ENCODE peak calls at places on chromosomes 7 and 10, in four cellular contexts. U is naive thymus-derived CD4-positive, alpha-beta T cell; G is pancreas; H is CD4-positive, alpha-beta T cell. A is an unnamed sample.

GRCh38 chr10:86823565-86823964 is 67.1 kb downstream of the BMPR1A start:
- ATAC-seq in G (no peak), H (no peak), U (no peak), A (no peak)

GRCh38 chr7:25653412-25653811 is 425.1 kb upstream of the NPVF start:
- ATAC-seq in G (no peak), H (no peak), U (no peak), A (no peak)

GRCh38 chr10:98898987-98899386 is 336.7 kb downstream of the HPSE2 start:
- ATAC-seq in G (no peak), U (no peak), H (no peak), A (no peak)

GRCh38 chr10:117360016-117360415 is 15.2 kb downstream of the PDZD8 start:
- ATAC-seq in G (no peak), H (no peak), U (no peak), A (no peak)

GRCh38 chr7:102473271-102473991 is 5.3 kb downstream of the POLR2J start:
- ATAC-seq in U (no peak), G (no peak), H (no peak), A (peak; percentile 12)

GRCh38 chr10:71797533-71798307 is 24.4 kb upstream of the VSIR start:
- ATAC-seq in H (peak; percentile 26), U (peak; percentile 74), G (no peak), A (no peak)

GRCh38 chr10:32941357-32941756 is 16.7 kb downstream of the ITGB1 start:
- ATAC-seq in H (no peak), G (no peak), U (no peak), A (peak; percentile 37)

GRCh38 chr10:102435529-102436233 is 3.3 kb upstream of the CUEDC2 start:
- ATAC-seq in H (peak; percentile 7), G (no peak), U (no peak), A (no peak)

GRCh38 chr10:107548301-107548700 is 383.8 kb upstream of the SORCS1 start:
- ATAC-seq in U (no peak), H (no peak), G (no peak), A (no peak)

GRCh38 chr10:88965016-88965415 is 12.4 kb upstream of the ACTA2 start:
- ATAC-seq in U (no peak), H (no peak), G (no peak), A (no peak)

GRCh38 chr10:114002422-114002821 is 41.2 kb upstream of the ADRB1 start:
- ATAC-seq in H (no peak), G (no peak), U (no peak), A (no peak)

GRCh38 chr10:4767033-4767814 is 58.8 kb upstream of the AKR1E2 start:
- ATAC-seq in G (peak; percentile 69), H (no peak), U (no peak), A (peak; percentile 34)

GRCh38 chr7:87354749-87355148 is 9.3 kb downstream of the CROT start:
- ATAC-seq in H (no peak), G (no peak), U (no peak), A (no peak)

GRCh38 chr7:83053965-83054364 is 108.7 kb downstream of the PCLO start:
- ATAC-seq in G (no peak), U (no peak), H (no peak), A (no peak)

GRCh38 chr10:95559466-95559865 is 1.7 kb downstream of the SORBS1 start:
- ATAC-seq in H (no peak), U (no peak), G (no peak), A (no peak)

GRCh38 chr7:91945476-91945875 is 4.8 kb downstream of the AKAP9 start:
- ATAC-seq in G (peak; percentile 7), U (no peak), H (no peak), A (peak; percentile 20)

GRCh38 chr7:15341811-15342210 is 220.0 kb downstream of the AGMO start:
- ATAC-seq in H (no peak), G (no peak), U (no peak), A (no peak)

GRCh38 chr10:82252081-82252480 is 377.1 kb downstream of the NRG3 start:
- ATAC-seq in G (peak; percentile 84), U (no peak), H (no peak), A (no peak)

GRCh38 chr7:149422914-149423285 is 38.0 kb downstream of the ZNF777 start:
- ATAC-seq in U (no peak), H (peak; percentile 13), G (peak; percentile 46), A (no peak)

GRCh38 chr10:118729641-118730258 is 25.0 kb downstream of the CACUL1 start:
- ATAC-seq in H (peak; percentile 72), U (peak; percentile 85), G (peak; percentile 71), A (peak; percentile 61)

GRCh38 chr10:132493246-132493755 is 44.3 kb upstream of the INPP5A start:
- ATAC-seq in U (no peak), G (no peak), H (no peak), A (no peak)

GRCh38 chr10:97383159-97383558 is 18.0 kb downstream of the RRP12 start:
- ATAC-seq in U (no peak), H (no peak), G (no peak), A (no peak)

GRCh38 chr7:151251926-151252835 is 3.7 kb upstream of the SMARCD3 start:
- ATAC-seq in H (no peak), G (peak; percentile 74), U (no peak), A (peak; percentile 70)

GRCh38 chr10:53898532-53898931 is 902.5 kb downstream of the PCDH15 start:
- ATAC-seq in U (no peak), G (no peak), H (no peak), A (no peak)

GRCh38 chr7:77823787-77824186 is 25.2 kb downstream of the PHTF2 start:
- ATAC-seq in U (no peak), H (no peak), G (peak; percentile 51), A (no peak)

GRCh38 chr10:26432938-26433337 is 5.2 kb upstream of the APBB1IP start:
- ATAC-seq in G (no peak), H (no peak), U (peak; percentile 36), A (no peak)

GRCh38 chr10:118792501-118792900 is 37.7 kb upstream of the CACUL1 start:
- ATAC-seq in U (peak; percentile 87), H (no peak), G (peak; percentile 30), A (peak; percentile 69)

GRCh38 chr7:39741942-39742623 is 118.7 kb downstream of the RALA start:
- ATAC-seq in H (peak; percentile 90), U (peak; percentile 83), G (peak; percentile 55), A (no peak)

GRCh38 chr7:76246804-76247389 is 45.2 kb downstream of the SRRM3 start:
- ATAC-seq in U (no peak), H (no peak), G (no peak), A (no peak)

GRCh38 chr7:33422825-33423645 is 293.7 kb downstream of the BBS9 start:
- ATAC-seq in G (no peak), U (no peak), H (no peak), A (no peak)

GRCh38 chr7:121069346-121070100 is 81.0 kb downstream of the CPED1 start:
- ATAC-seq in G (no peak), U (no peak), H (no peak), A (peak; percentile 95)

GRCh38 chr7:81499262-81500116 is 270.4 kb downstream of the HGF start:
- ATAC-seq in G (peak; percentile 88), U (no peak), H (no peak), A (peak; percentile 79)

GRCh38 chr10:43775379-43775778 is 126.7 kb upstream of the ZNF32 start:
- ATAC-seq in G (no peak), H (no peak), U (no peak), A (no peak)

GRCh38 chr7:48280100-48280499 is 108.8 kb downstream of the ABCA13 start:
- ATAC-seq in H (no peak), U (no peak), G (no peak), A (no peak)

GRCh38 chr7:5626456-5626855 is 155.0 kb downstream of the RNF216 start:
- ATAC-seq in H (no peak), U (no peak), G (no peak), A (no peak)

GRCh38 chr7:57437581-57437980 is 12.4 kb upstream of the ZNF716 start:
- ATAC-seq in G (no peak), H (no peak), U (no peak), A (no peak)
- H3K9me3 ChIP-seq in G (no peaks in the 10 kb centered on the region), H (peaks cover 2% of the 10 kb centered on the region), U (no peaks in the 10 kb centered on the region), A (no peaks in the 10 kb centered on the region)

DNA sequence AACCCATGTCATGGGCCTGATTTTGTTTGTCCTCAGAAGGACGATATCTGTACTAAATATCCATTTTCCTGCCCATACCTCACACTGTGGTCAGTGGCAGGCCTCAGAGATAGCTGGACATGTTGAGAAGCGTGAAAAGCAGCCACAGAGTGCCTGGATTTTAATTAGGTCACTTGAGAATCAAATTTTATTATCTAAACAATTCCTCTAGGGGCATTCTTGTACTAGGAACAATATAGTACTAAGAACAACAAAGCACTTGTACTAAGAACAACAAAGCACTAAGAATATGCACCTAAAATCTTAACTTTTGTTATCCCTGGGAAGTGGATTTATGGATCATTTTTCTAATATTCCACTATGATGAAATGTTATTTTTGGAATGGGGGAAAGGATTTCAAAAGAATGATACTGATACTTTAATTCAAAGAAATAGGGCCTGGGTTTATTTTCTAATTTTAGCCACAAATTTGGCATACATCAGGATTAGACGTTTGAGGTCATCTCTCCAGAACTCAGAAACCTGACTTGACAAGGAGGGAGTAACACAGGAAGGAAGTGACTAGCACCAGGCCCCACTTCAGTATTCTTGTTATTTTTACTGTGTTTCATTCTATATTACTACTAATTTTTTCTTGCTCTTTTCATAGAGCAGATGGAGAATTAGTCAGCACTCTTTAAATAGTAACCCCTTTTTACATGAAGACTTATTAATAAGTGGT is 112.2 kb downstream of the EXOC4 start:
- ATAC-seq in U (no peak), H (no peak), G (peak; percentile 39), A (no peak)
- H3K27ac ChIP-seq in U (no peak overlapping the region), H (no peak overlapping the region), G (no peak overlapping the region), A (no peak overlapping the region)

DNA sequence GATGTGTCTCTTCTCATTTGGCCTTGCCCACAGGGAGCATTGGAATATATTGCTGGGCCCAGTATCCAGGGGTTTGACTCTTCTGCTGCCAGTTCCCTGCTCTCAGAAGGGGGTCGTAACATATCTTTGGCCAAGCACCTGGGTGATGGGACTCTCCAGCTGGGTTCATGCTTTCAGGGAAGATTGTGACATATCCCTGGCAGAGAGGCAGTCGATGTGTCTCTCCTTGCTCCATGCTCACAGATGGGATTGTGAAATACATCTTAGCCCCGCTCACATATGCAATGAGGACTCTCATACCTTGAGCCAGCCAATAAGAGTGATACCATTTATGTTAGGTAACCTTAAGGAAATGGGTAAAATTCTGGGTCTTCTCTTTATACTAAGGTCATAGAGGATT is 39.2 kb upstream of the ZNF680 start:
- ATAC-seq in U (no peak), H (no peak), G (no peak), A (no peak)
- H3K9me3 ChIP-seq in U (no peaks in the 10 kb centered on the region), H (no peaks in the 10 kb centered on the region), G (no peaks in the 10 kb centered on the region), A (no peaks in the 10 kb centered on the region)

GRCh38 chr10:46325021-46325420 is 38.2 kb downstream of the ANTXRL start:
- ATAC-seq in U (peak; percentile 38), H (no peak), G (no peak), A (no peak)
- H3K27ac ChIP-seq in U (no peak overlapping the region), H (no peak overlapping the region), G (no peak overlapping the region), A (no peak overlapping the region)

DNA sequence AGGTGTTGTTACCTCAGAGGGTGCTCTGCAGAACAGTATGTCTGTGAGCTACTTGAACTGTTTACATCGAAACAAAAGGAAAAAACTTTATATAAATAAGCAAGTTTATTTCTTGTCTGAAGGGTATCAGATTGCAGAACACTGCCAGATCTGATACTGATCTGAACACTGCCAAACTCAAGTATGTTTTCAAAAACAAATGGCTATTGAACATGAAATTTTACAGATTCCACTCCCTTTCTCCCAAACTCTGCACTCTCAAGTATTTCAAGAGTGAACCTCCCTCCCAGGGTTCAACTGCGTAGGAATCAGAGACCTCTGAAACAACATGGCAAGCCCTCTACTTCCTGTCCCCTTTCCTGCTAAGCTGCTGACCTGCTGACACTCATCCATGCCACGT is 216.6 kb downstream of the ZNF33B start:
- ATAC-seq in G (no peak), U (no peak), H (no peak), A (no peak)
- H3K9me3 ChIP-seq in G (no peaks in the 10 kb centered on the region), U (no peaks in the 10 kb centered on the region), H (no peaks in the 10 kb centered on the region), A (no peaks in the 10 kb centered on the region)

GRCh38 chr10:511101-511848 is 178.2 kb downstream of the DIP2C start:
- ATAC-seq in H (peak; percentile 94), U (peak; percentile 85), G (peak; percentile 83), A (peak; percentile 92)
- H3K27ac ChIP-seq in H (no peak overlapping the region), U (no peak overlapping the region), G (no peak overlapping the region), A (peak overlapping the region; percentile 78)